ENCODE peak calls at places on chromosomes 3 and 15, in nine cellular contexts. H is body of pancreas; V is suprapubic skin; Z is ascending aorta; B is GM23338; R is heart left ventricle; E is CD8-positive, alpha-beta T cell; X is right atrium auricular region; Y is naive thymus-derived CD4-positive, alpha-beta T cell. G is an unnamed sample.

GRCh38 chr3:47250309-47251060 is 32.1 kb downstream of the KIF9 start:
- DNase-seq in H (peak), V (no peak), Z (no peak), B (peak), R (no peak), E (no peak), X (no peak), Y (no peak), G (peak)

GRCh38 chr15:42825599-42825998 is 88.7 kb upstream of the CDAN1 start:
- DNase-seq in H (no peak), V (no peak), Z (no peak), B (no peak), R (no peak), E (no peak), X (no peak), Y (no peak), G (no peak)

GRCh38 chr15:38860682-38861081 is 296.1 kb upstream of the RASGRP1 start:
- DNase-seq in H (no peak), V (no peak), Z (no peak), B (no peak), R (no peak), E (no peak), X (no peak), Y (no peak), G (no peak)

GRCh38 chr3:102529452-102529851 is 94.6 kb downstream of the ZPLD1 start:
- DNase-seq in H (peak), V (no peak), Z (no peak), B (peak), R (no peak), E (no peak), X (no peak), Y (no peak), G (peak)

GRCh38 chr15:62469478-62469873 is 304.4 kb upstream of the C2CD4B start:
- DNase-seq in H (no peak), V (no peak), Z (peak), B (no peak), R (no peak), E (no peak), X (no peak), Y (no peak), G (no peak)

GRCh38 chr3:46278816-46279672 is 36.8 kb downstream of the CCR3 start:
- DNase-seq in H (no peak), V (no peak), Z (no peak), B (no peak), R (no peak), E (no peak), X (no peak), Y (no peak), G (no peak)

GRCh38 chr3:151644005-151644685 is 89.6 kb upstream of the AADACL2 start:
- DNase-seq in H (no peak), V (no peak), Z (no peak), B (no peak), R (no peak), E (no peak), X (no peak), Y (no peak), G (no peak)

GRCh38 chr15:68609618-68610017 is 30.8 kb downstream of the CORO2B start:
- DNase-seq in H (peak), V (peak), Z (peak), B (no peak), R (peak), E (no peak), X (peak), Y (no peak), G (no peak)

GRCh38 chr15:39230205-39230916 is 350.5 kb upstream of the THBS1 start:
- DNase-seq in H (peak), V (no peak), Z (no peak), B (no peak), R (no peak), E (no peak), X (no peak), Y (no peak), G (no peak)

GRCh38 chr3:185175370-185175987 is 22.6 kb upstream of the C3orf70 start:
- DNase-seq in H (no peak), V (no peak), Z (no peak), B (peak), R (peak), E (no peak), X (peak), Y (no peak), G (peak)

GRCh38 chr15:64045774-64046346 is 425 bp downstream of the DAPK2 start:
- DNase-seq in H (peak), V (no peak), Z (no peak), B (peak), R (peak), E (no peak), X (no peak), Y (no peak), G (no peak)

GRCh38 chr3:127041264-127041820 is 58.4 kb downstream of the PLXNA1 start:
- DNase-seq in H (peak), V (no peak), Z (no peak), B (no peak), R (peak), E (no peak), X (no peak), Y (no peak), G (no peak)

GRCh38 chr15:70259030-70259424 is 161.3 kb upstream of the TLE3 start:
- DNase-seq in H (peak), V (no peak), Z (peak), B (no peak), R (peak), E (peak), X (peak), Y (peak), G (no peak)

GRCh38 chr3:179324270-179324754 is 1.5 kb downstream of the ZNF639 start:
- DNase-seq in H (no peak), V (no peak), Z (no peak), B (no peak), R (no peak), E (no peak), X (no peak), Y (peak), G (peak)

GRCh38 chr15:29988689-29989088 is 94.1 kb upstream of the GOLGA8J start:
- DNase-seq in H (no peak), V (no peak), Z (no peak), B (no peak), R (no peak), E (no peak), X (no peak), Y (no peak), G (no peak)

GRCh38 chr15:80277147-80277546 is 25.1 kb upstream of the CTXND1 start:
- DNase-seq in H (no peak), V (no peak), Z (peak), B (no peak), R (no peak), E (no peak), X (peak), Y (no peak), G (no peak)

GRCh38 chr3:195889843-195890407 is 18.4 kb downstream of the TNK2 start:
- DNase-seq in H (no peak), V (no peak), Z (no peak), B (peak), R (peak), E (no peak), X (no peak), Y (no peak), G (peak)

GRCh38 chr3:158830391-158830790 is 28.5 kb downstream of the MFSD1 start:
- DNase-seq in H (no peak), V (no peak), Z (no peak), B (no peak), R (no peak), E (no peak), X (no peak), Y (no peak), G (no peak)

GRCh38 chr3:181628384-181628783 is 83.3 kb upstream of the SOX2 start:
- DNase-seq in H (no peak), V (no peak), Z (no peak), B (no peak), R (no peak), E (no peak), X (no peak), Y (no peak), G (no peak)
- H3K27ac ChIP-seq in H (no peak), V (no peak), Z (no peak), B (no peak), R (no peak), E (no peak), X (no peak), Y (no peak), G (peak)

GRCh38 chr3:48966367-48966766 is 23.7 kb upstream of the P4HTM start:
- DNase-seq in H (no peak), V (no peak), Z (no peak), B (no peak), R (no peak), E (no peak), X (no peak), Y (no peak), G (no peak)

GRCh38 chr3:48963591-48963990 is 26.4 kb upstream of the P4HTM start:
- DNase-seq in H (no peak), V (no peak), Z (no peak), B (peak), R (no peak), E (no peak), X (no peak), Y (no peak), G (no peak)

GRCh38 chr3:48960841-48961413 is 29.1 kb upstream of the P4HTM start:
- DNase-seq in H (no peak), V (no peak), Z (no peak), B (no peak), R (no peak), E (no peak), X (no peak), Y (no peak), G (no peak)

GRCh38 chr3:48962939-48963338 is 27.1 kb upstream of the P4HTM start:
- DNase-seq in H (no peak), V (no peak), Z (no peak), B (peak), R (no peak), E (no peak), X (no peak), Y (no peak), G (no peak)

DNA sequence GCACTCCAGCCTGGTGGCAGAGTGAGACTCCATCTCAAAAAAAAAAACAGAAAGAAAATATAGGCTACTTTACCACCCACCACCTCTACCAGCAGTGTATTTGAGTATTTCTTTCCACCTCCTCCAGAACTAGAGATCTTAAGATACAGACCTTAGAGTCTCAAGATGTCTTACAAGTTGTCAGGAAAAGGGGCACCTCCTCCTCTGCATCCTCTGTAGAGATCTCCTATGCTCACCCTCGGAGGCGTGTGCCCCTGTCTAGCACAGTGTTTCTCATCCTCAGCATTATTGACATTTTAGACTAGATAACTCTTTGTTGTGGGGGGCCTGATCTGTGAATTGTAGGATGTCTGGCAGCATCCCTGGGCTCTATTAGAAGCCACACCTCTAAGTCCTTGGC is 27.7 kb upstream of the P4HTM start:
- DNase-seq in H (no peak), V (no peak), Z (no peak), B (no peak), R (no peak), E (no peak), X (no peak), Y (no peak), G (no peak)
- H3K27ac ChIP-seq in H (no peak), V (no peak), Z (no peak), B (peak), R (no peak), E (no peak), X (no peak), Y (no peak), G (no peak)

DNA sequence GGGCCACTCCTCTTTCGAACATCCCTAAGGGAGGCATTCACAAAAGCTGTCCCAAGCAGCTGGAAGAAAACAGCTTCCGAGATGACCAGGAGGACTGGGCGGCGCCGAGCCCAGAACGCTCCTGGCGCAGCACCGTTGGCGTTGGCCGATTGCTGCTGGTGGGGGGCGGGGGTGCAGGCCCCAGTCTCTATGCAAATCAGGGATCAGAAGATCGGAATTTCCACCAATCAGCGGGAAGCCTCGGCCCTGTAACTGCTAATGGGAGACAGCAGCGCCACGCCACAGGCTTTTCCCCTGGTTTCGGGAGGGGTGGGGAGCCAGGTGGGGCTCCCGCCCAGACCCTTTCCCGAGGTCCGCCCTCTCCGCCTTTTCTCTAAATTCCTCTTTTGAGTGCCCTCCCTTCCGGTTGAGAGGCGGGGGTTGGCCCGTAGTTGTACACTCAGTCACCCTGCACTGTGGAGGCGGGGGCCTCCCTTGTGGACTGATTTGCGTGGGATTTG is 27.0 kb downstream of the HMCES start:
- DNase-seq in H (peak), V (no peak), Z (peak), B (peak), R (peak), E (no peak), X (peak), Y (no peak), G (peak)
- H3K27ac ChIP-seq in H (peak), V (no peak), Z (peak), B (peak), R (peak), E (no peak), X (peak), Y (peak), G (peak)

GRCh38 chr3:69292959-69293574 is 92.8 kb downstream of the FRMD4B start:
- DNase-seq in H (no peak), V (no peak), Z (no peak), B (no peak), R (no peak), E (no peak), X (no peak), Y (no peak), G (no peak)
- H3K27ac ChIP-seq in H (no peak), V (no peak), Z (no peak), B (no peak), R (peak), E (no peak), X (peak), Y (no peak), G (no peak)

GRCh38 chr3:30681276-30682211 is 75.1 kb downstream of the TGFBR2 start:
- DNase-seq in H (peak), V (peak), Z (no peak), B (no peak), R (peak), E (no peak), X (no peak), Y (peak), G (peak)
- H3K27ac ChIP-seq in H (no peak), V (peak), Z (peak), B (peak), R (peak), E (no peak), X (peak), Y (peak), G (peak)

DNA sequence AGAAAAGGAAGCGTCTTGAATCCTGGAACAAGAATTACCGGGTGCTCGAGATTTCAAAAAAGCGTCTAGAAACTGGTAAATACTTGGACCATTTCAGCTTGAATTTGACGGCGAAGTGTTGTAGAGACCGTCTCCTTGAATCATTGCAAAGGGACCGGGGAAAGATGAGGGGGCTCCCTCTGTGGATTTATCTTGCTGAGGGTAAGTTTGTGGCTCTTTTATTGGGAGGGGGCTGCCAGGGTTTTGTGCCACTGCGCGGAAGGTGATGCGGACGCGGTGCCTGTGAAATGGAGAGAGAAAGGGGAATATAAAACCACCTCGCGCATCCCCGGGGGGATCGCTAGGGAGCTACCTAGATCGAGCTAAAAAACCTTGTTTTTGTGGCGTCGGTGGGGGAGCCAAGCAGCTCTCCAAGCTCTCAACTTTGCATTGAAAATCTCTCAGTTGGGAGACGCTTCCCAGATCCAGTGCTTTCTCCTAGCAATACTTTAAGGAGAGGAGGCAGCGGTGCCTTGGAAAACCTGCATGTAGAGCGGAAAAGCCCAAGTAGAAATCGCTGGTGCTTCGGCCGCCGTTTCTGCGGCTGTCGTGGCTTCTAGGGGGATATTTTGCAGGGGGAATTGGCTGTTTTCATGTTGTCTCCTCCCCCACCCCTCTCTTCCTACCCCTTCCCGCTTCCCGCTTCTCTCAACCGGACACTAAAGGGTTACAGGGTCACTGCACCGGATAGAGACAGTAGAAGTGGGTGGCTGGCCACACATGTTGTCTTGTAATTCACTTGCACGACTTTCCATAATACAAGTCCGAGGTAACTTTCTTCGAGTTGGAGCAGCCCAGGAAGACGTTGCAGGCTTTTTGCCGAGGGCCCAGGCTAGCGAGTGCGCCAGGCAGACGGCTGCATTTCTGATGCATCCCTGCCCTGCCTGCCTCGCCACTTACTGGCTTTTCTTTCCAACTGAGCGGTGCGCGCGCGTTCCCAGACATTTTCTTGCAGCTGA is 187.6 kb downstream of the NLGN1 start:
- DNase-seq in H (peak), V (no peak), Z (peak), B (peak), R (no peak), E (no peak), X (peak), Y (no peak), G (peak)
- H3K27ac ChIP-seq in H (no peak), V (no peak), Z (peak), B (peak), R (peak), E (no peak), X (no peak), Y (no peak), G (peak)